ENCODE peak calls at places on chromosomes 4 and X, in six cellular contexts. V is AG09309, C is IMR-90, K is tibial artery, L is lower leg skin, G is cardiac muscle cell. M is an unnamed sample.
A peak's percentile ranks its signal among the peaks of the same experiment; 100 is the strongest.

GRCh38 chrX:103607385-103608304 is at the start of gene TCEAL3:
- DNase-seq in V (no peak), C (peak; percentile 26), K (peak; percentile 80), L (peak; percentile 88), G (peak; percentile 73), M (peak; percentile 23)

GRCh38 chr4:143344011-143344410 is 7.3 kb downstream of the GAB1 start:
- DNase-seq in V (no peak), C (no peak), K (no peak), L (no peak), G (peak; percentile 24), M (no peak)

GRCh38 chrX:38654302-38654701 is 93.0 kb downstream of the TSPAN7 start:
- DNase-seq in V (no peak), C (peak; percentile 14), K (no peak), L (no peak), G (peak; percentile 57), M (peak; percentile 35)

GRCh38 chr4:170088686-170089085 is 1.1 kb downstream of the AADAT start:
- DNase-seq in V (no peak), C (no peak), K (no peak), L (no peak), G (no peak), M (no peak)

GRCh38 chr4:41692717-41693345 is 55.7 kb downstream of the PHOX2B start:
- DNase-seq in V (peak; percentile 2), C (peak; percentile 59), K (no peak), L (no peak), G (peak; percentile 70), M (peak; percentile 53)

GRCh38 chrX:136909706-136910564 is 29.4 kb upstream of the RBMX start:
- DNase-seq in V (peak; percentile 67), C (peak; percentile 91), K (peak; percentile 94), L (peak; percentile 95), G (peak; percentile 97), M (peak; percentile 92)

GRCh38 chrX:98548550-98548949 is 1664.8 kb downstream of the RPA4 start:
- DNase-seq in V (no peak), C (no peak), K (no peak), L (no peak), G (no peak), M (no peak)

GRCh38 chr4:168710353-168710946 is 213.6 kb downstream of the PALLD start:
- DNase-seq in V (peak; percentile 33), C (peak; percentile 79), K (no peak), L (no peak), G (peak; percentile 80), M (peak; percentile 82)

GRCh38 chr4:120007171-120007894 is 59.3 kb downstream of the MAD2L1 start:
- DNase-seq in V (peak; percentile 80), C (peak; percentile 90), K (no peak), L (no peak), G (peak; percentile 72), M (peak; percentile 70)

GRCh38 chr4:25029479-25030282 is 1.1 kb downstream of the LGI2 start:
- DNase-seq in V (no peak), C (no peak), K (no peak), L (no peak), G (no peak), M (no peak)

GRCh38 chr4:155442267-155443105 is 65.7 kb upstream of the MAP9 start:
- DNase-seq in V (peak; percentile 21), C (peak; percentile 76), K (peak; percentile 87), L (peak; percentile 95), G (peak; percentile 84), M (peak; percentile 83)

GRCh38 chr4:136690363-136690762 is 841.9 kb downstream of the PCDH18 start:
- DNase-seq in V (no peak), C (peak; percentile 32), K (no peak), L (no peak), G (no peak), M (no peak)

GRCh38 chr4:100379583-100380105 is 138.2 kb downstream of the EMCN start:
- DNase-seq in V (no peak), C (no peak), K (no peak), L (no peak), G (no peak), M (no peak)

GRCh38 chrX:148161661-148162060 is 180.5 kb downstream of the FMR1NB start:
- DNase-seq in V (no peak), C (no peak), K (no peak), L (no peak), G (no peak), M (no peak)

GRCh38 chr4:3486556-3487270 is 23.6 kb downstream of the DOK7 start:
- DNase-seq in V (no peak), C (no peak), K (no peak), L (no peak), G (no peak), M (no peak)

GRCh38 chrX:38117485-38117884 is 103.2 kb downstream of the SRPX start:
- DNase-seq in V (no peak), C (peak; percentile 24), K (no peak), L (no peak), G (peak; percentile 48), M (peak; percentile 80)

GRCh38 chr4:145503486-145504072 is 21.9 kb downstream of the SMAD1 start:
- DNase-seq in V (no peak), C (no peak), K (no peak), L (no peak), G (no peak), M (no peak)

GRCh38 chrX:28756175-28756574 is 168.9 kb downstream of the IL1RAPL1 start:
- DNase-seq in V (no peak), C (no peak), K (no peak), L (no peak), G (no peak), M (no peak)

GRCh38 chrX:131746491-131746968 is 202.7 kb downstream of the OR13H1 start:
- DNase-seq in V (no peak), C (peak; percentile 86), K (no peak), L (peak; percentile 95), G (no peak), M (peak; percentile 85)

GRCh38 chrX:47748576-47748975 is 88.1 kb upstream of the ZNF81 start:
- DNase-seq in V (no peak), C (no peak), K (no peak), L (no peak), G (peak; percentile 68), M (peak; percentile 55)

GRCh38 chrX:120308959-120309872 is 2.0 kb downstream of the TMEM255A start:
- DNase-seq in V (no peak), C (peak; percentile 14), K (peak; percentile 63), L (peak; percentile 87), G (peak; percentile 57), M (peak; percentile 40)

GRCh38 chr4:7663075-7663541 is 228.4 kb upstream of the PSAPL1 start:
- DNase-seq in V (no peak), C (no peak), K (no peak), L (no peak), G (no peak), M (no peak)

GRCh38 chr4:10104211-10104990 is 12.2 kb downstream of the WDR1 start:
- DNase-seq in V (no peak), C (no peak), K (peak; percentile 81), L (no peak), G (peak; percentile 30), M (no peak)
- H3K4me3 ChIP-seq in V (no peak overlapping the region), C (no peak overlapping the region), K (peak overlapping the region; percentile 42), L (no peak overlapping the region), G (no peak overlapping the region), M (no peak overlapping the region)

GRCh38 chrX:124217289-124218251 is 114.9 kb upstream of the TEX13D start:
- DNase-seq in V (no peak), C (no peak), K (no peak), L (no peak), G (peak; percentile 2), M (no peak)
- H3K4me3 ChIP-seq in V (no peak overlapping the region), C (no peak overlapping the region), K (no peak overlapping the region), L (no peak overlapping the region), G (no peak overlapping the region), M (no peak overlapping the region)

GRCh38 chr4:81625422-81626417 is 154.0 kb upstream of the RASGEF1B start:
- DNase-seq in V (no peak), C (no peak), K (no peak), L (no peak), G (no peak), M (no peak)
- H3K4me3 ChIP-seq in V (no peak overlapping the region), C (no peak overlapping the region), K (no peak overlapping the region), L (no peak overlapping the region), G (no peak overlapping the region), M (no peak overlapping the region)

GRCh38 chr4:151226004-151226932 is 50.7 kb upstream of the PRSS48 start:
- DNase-seq in V (peak; percentile 35), C (peak; percentile 88), K (no peak), L (no peak), G (peak; percentile 89), M (peak; percentile 91)

GRCh38 chr4:151223465-151223864 is 53.5 kb upstream of the PRSS48 start:
- DNase-seq in V (no peak), C (no peak), K (no peak), L (no peak), G (no peak), M (no peak)

GRCh38 chr4:151231915-151232595 is 44.9 kb upstream of the PRSS48 start:
- DNase-seq in V (no peak), C (no peak), K (no peak), L (no peak), G (peak; percentile 60), M (no peak)

GRCh38 chr4:151227731-151228130 is 49.2 kb upstream of the PRSS48 start:
- DNase-seq in V (peak; percentile 43), C (peak; percentile 78), K (peak; percentile 89), L (no peak), G (peak; percentile 97), M (peak; percentile 93)

DNA sequence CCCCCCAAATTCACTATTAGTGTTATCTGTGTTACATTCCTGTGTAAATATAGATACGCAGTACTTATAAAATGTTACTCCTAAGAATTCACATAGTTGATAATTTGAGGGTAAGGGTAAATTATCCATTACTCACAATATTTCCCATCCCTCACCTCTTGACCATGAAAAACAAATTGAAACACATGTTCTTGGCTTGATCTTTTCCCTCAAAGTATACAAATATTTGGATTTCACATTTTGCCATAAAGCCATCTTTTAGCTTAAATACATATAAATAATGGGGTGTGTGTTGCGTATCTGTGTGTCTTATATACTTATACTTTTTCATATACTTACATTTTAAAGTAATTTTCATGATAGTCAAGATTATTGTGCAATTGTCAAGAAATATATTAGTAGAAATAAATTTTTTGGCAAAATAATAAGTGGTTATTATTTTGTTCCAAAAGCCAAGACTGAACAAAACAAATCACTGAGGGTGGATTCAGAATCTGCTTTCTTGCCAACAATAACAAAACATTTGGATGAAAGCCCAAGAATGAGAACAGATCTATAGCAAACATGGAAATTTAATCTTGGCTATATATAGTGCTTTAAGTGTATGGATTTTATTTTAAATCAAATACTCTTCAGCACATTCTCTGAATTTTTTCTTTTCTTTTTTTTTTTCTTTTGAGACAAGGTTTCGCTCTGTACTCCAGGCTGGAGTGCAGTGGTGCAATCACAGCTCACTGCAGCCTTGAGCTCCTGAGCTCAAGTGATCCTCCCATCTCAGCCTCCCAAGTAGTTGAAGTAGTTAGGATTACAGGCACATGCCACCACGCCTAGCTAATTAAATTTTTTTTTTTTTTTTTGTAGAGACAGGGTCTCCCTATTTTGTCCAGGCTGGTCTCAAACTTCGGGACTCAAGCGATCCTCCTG is 48.5 kb upstream of the PRSS48 start:
- DNase-seq in V (no peak), C (peak; percentile 28), K (no peak), L (no peak), G (peak; percentile 78), M (peak; percentile 75)
- H3K4me3 ChIP-seq in V (no peak overlapping the region), C (no peak overlapping the region), K (peak overlapping the region; percentile 56), L (no peak overlapping the region), G (no peak overlapping the region), M (peak overlapping the region; percentile 66)

M was measured in fibroblast of mammary gland.